ENCODE peak calls at places on chromosomes 6 and 20, in eight cellular contexts. M is activated CD8-positive, alpha-beta memory T cell treated with anti-CD3 and anti-CD28 coated beads for 1 hour; G is stimulated activated naive CD4-positive, alpha-beta T cell; A is astrocyte of the hippocampus; S is activated naive CD4-positive, alpha-beta T cell; J is AG10803; L is anterior cingulate cortex; U is NCI-H2081. Q is an unnamed sample.

GRCh38 chr20:35305682-35306556 is 13.7 kb upstream of the FAM83C start:
- DNase-seq in L (peak), G (no peak), A (peak), M (no peak), U (no peak), J (peak), S (no peak), Q (peak)

GRCh38 chr20:52131048-52131643 is 60.4 kb downstream of the ZFP64 start:
- DNase-seq in M (no peak), J (no peak), A (no peak), G (no peak), S (no peak), L (no peak), U (no peak), Q (no peak)

GRCh38 chr20:57383447-57384347 is 7.5 kb upstream of the RBM38 start:
- DNase-seq in G (no peak), A (no peak), M (no peak), S (no peak), L (no peak), U (peak), J (no peak), Q (no peak)

GRCh38 chr6:13624871-13625288 is 9.7 kb downstream of the NOL7 start:
- DNase-seq in J (peak), M (no peak), U (peak), L (no peak), G (peak), A (peak), S (no peak), Q (peak)

GRCh38 chr20:49318430-49319203 is 40.8 kb upstream of the ZNFX1 start:
- DNase-seq in L (no peak), S (no peak), U (no peak), G (no peak), J (no peak), A (peak), M (no peak), Q (no peak)

GRCh38 chr6:135701426-135701825 is 150.1 kb upstream of the PDE7B start:
- DNase-seq in U (no peak), A (no peak), M (no peak), G (no peak), L (no peak), S (no peak), J (no peak), Q (no peak)

GRCh38 chr6:157710604-157711003 is 112.4 kb upstream of the SNX9 start:
- DNase-seq in S (no peak), L (no peak), J (peak), U (no peak), G (no peak), M (no peak), A (no peak), Q (peak)

GRCh38 chr20:21020656-21021004 is 85.5 kb downstream of the LINC00237 start:
- DNase-seq in A (peak), S (no peak), U (no peak), M (no peak), G (no peak), J (peak), L (no peak), Q (no peak)

GRCh38 chr6:142071981-142072380 is 60.7 kb upstream of the GJE1 start:
- DNase-seq in M (no peak), L (no peak), J (no peak), U (no peak), S (no peak), G (no peak), A (no peak), Q (no peak)

GRCh38 chr6:56851541-56852248 is 103.2 kb upstream of the BEND6 start:
- DNase-seq in U (peak), G (no peak), A (peak), M (no peak), L (peak), J (peak), S (no peak), Q (peak)

GRCh38 chr6:32967151-32968091 is 973 bp upstream of the BRD2 start:
- DNase-seq in S (no peak), U (peak), A (peak), M (no peak), J (peak), G (no peak), L (no peak), Q (peak)

GRCh38 chr6:112690497-112691202 is 343.5 kb downstream of the RFPL4B start:
- DNase-seq in J (peak), G (no peak), M (no peak), U (peak), S (no peak), L (no peak), A (peak), Q (no peak)

GRCh38 chr6:164021589-164022290 is 607.2 kb downstream of the QKI start:
- DNase-seq in U (no peak), A (no peak), M (no peak), S (no peak), J (no peak), L (no peak), G (no peak), Q (no peak)

GRCh38 chr6:53770690-53771320 is 24.0 kb upstream of the LRRC1 start:
- DNase-seq in L (no peak), M (no peak), U (no peak), G (no peak), A (peak), S (no peak), J (no peak), Q (peak)

GRCh38 chr6:148044921-148045320 is 297.7 kb upstream of the SASH1 start:
- DNase-seq in U (no peak), A (no peak), L (no peak), M (no peak), J (no peak), S (no peak), G (no peak), Q (no peak)

GRCh38 chr6:116536216-116536621 is 9.3 kb downstream of the TRAPPC3L start:
- DNase-seq in A (peak), M (no peak), L (no peak), G (no peak), U (peak), J (peak), S (no peak), Q (peak)

GRCh38 chr6:12113190-12113578 is 101.1 kb downstream of the HIVEP1 start:
- DNase-seq in G (no peak), A (peak), S (no peak), L (no peak), J (peak), U (no peak), M (no peak), Q (no peak)

GRCh38 chr6:127950566-127951141 is 49.8 kb upstream of the THEMIS start:
- DNase-seq in L (no peak), S (no peak), A (no peak), J (no peak), G (no peak), U (no peak), M (no peak), Q (no peak)

GRCh38 chr20:2693996-2694471 is 1.5 kb downstream of the EBF4 start:
- DNase-seq in J (no peak), A (peak), S (no peak), L (no peak), G (no peak), M (no peak), U (no peak), Q (no peak)

GRCh38 chr20:20079102-20079784 is 26.9 kb downstream of the CFAP61 start:
- DNase-seq in A (no peak), U (peak), G (no peak), J (no peak), M (no peak), S (no peak), L (no peak), Q (peak)

GRCh38 chr6:102701019-102701418 is 1307.5 kb downstream of the GRIK2 start:
- DNase-seq in M (no peak), U (no peak), L (no peak), S (no peak), A (no peak), J (no peak), G (no peak), Q (no peak)

GRCh38 chr6:20098267-20098876 is 113.9 kb downstream of the MBOAT1 start:
- DNase-seq in A (peak), L (no peak), S (no peak), J (peak), U (no peak), M (no peak), G (no peak), Q (no peak)